ENCODE peak calls at places on chromosomes 6 and 20, in seven cellular contexts. O is prostate gland, L is transverse colon, Z is heart left ventricle, F is spleen, R is fibroblast of lung, C is uterus. S is an unnamed sample.
A peak's percentile ranks its signal among the peaks of the same experiment; 100 is the strongest.

GRCh38 chr6:131519670-131520436 is 53.2 kb upstream of the ARG1 start:
- DNase-seq in F (no peak), R (peak; percentile 51), Z (no peak), O (peak; percentile 27), L (peak; percentile 19), C (no peak), S (no peak)

GRCh38 chr6:34922177-34922663 is 33.2 kb downstream of the ANKS1A start:
- DNase-seq in F (no peak), R (peak; percentile 47), L (no peak), Z (no peak), C (no peak), O (no peak), S (no peak)

GRCh38 chr6:149335924-149336323 is 18.4 kb downstream of the TAB2 start:
- DNase-seq in O (no peak), R (peak; percentile 52), Z (no peak), C (no peak), F (no peak), L (no peak), S (no peak)

GRCh38 chr6:161353208-161353613 is 79.3 kb upstream of the AGPAT4 start:
- DNase-seq in R (peak; percentile 39), L (no peak), C (no peak), Z (no peak), F (no peak), O (no peak), S (no peak)

GRCh38 chr20:34074101-34074760 is 37.8 kb downstream of the EIF2S2 start:
- DNase-seq in L (no peak), O (no peak), Z (no peak), F (no peak), R (no peak), C (no peak), S (no peak)

GRCh38 chr6:135097172-135097571 is 42.5 kb upstream of the HBS1L start:
- DNase-seq in C (no peak), L (no peak), R (no peak), F (no peak), O (no peak), Z (no peak), S (no peak)

GRCh38 chr6:132391391-132392291 is 9.6 kb downstream of the MOXD1 start:
- DNase-seq in Z (peak; percentile 37), O (no peak), L (peak; percentile 20), F (no peak), R (peak; percentile 97), C (peak; percentile 39), S (peak; percentile 18)

GRCh38 chr6:157433678-157434081 is 52.7 kb downstream of the ZDHHC14 start:
- DNase-seq in F (no peak), O (no peak), L (no peak), Z (peak; percentile 72), R (no peak), C (no peak), S (no peak)

GRCh38 chr6:21098744-21099143 is 494.8 kb upstream of the SOX4 start:
- DNase-seq in L (no peak), F (no peak), C (no peak), Z (no peak), O (no peak), R (no peak), S (no peak)

GRCh38 chr20:62801284-62802010 is 3.2 kb upstream of the OGFR start:
- DNase-seq in O (no peak), L (no peak), F (no peak), Z (peak; percentile 58), C (no peak), R (no peak), S (no peak)

GRCh38 chr20:62989201-62989601 is 17.6 kb downstream of the BHLHE23 start:
- DNase-seq in C (no peak), O (no peak), R (no peak), F (no peak), Z (no peak), L (no peak), S (no peak)

GRCh38 chr6:26284537-26285142 is 80.4 kb upstream of the BTN3A2 start:
- DNase-seq in F (peak; percentile 92), Z (peak; percentile 56), C (peak; percentile 60), O (peak; percentile 58), R (peak; percentile 76), L (peak; percentile 69), S (peak; percentile 41)

GRCh38 chr20:41348430-41349172 is 8.0 kb downstream of the LPIN3 start:
- DNase-seq in F (no peak), O (no peak), L (no peak), C (no peak), Z (no peak), R (no peak), S (no peak)

GRCh38 chr6:137426007-137426689 is 68.0 kb downstream of the OLIG3 start:
- DNase-seq in L (no peak), R (no peak), O (no peak), F (no peak), Z (no peak), C (no peak), S (no peak)

GRCh38 chr20:36004045-36004444 is 35.7 kb downstream of the CNBD2 start:
- DNase-seq in C (no peak), L (no peak), F (no peak), R (no peak), O (no peak), Z (no peak), S (no peak)

GRCh38 chr6:2748183-2748582 is 2.5 kb downstream of the MYLK4 start:
- DNase-seq in L (no peak), O (no peak), F (no peak), Z (no peak), R (no peak), C (no peak), S (no peak)

GRCh38 chr20:63074631-63075030 is 67.9 kb upstream of the BHLHE23 start:
- DNase-seq in Z (no peak), C (no peak), R (no peak), L (no peak), O (no peak), F (peak; percentile 23), S (no peak)

GRCh38 chr20:48051810-48052491 is 266.7 kb upstream of the SULF2 start:
- DNase-seq in O (no peak), R (peak; percentile 56), Z (no peak), C (no peak), F (no peak), L (no peak), S (no peak)

GRCh38 chr20:39874049-39874893 is 814.8 kb downstream of the MAFB start:
- DNase-seq in R (peak; percentile 90), L (peak; percentile 72), Z (peak; percentile 79), O (peak; percentile 53), F (peak; percentile 80), C (peak; percentile 53), S (peak; percentile 58)

GRCh38 chr6:45616209-45616608 is 238.5 kb upstream of the SUPT3H start:
- DNase-seq in F (no peak), C (no peak), L (no peak), R (no peak), O (no peak), Z (no peak), S (no peak)

GRCh38 chr6:136077834-136078576 is 172.1 kb downstream of the MTFR2 start:
- DNase-seq in F (no peak), Z (no peak), L (no peak), C (no peak), O (no peak), R (peak; percentile 92), S (no peak)

GRCh38 chr20:56433221-56433879 is 21.3 kb downstream of the CASS4 start:
- DNase-seq in R (no peak), C (no peak), O (no peak), Z (no peak), L (no peak), F (no peak), S (no peak)

GRCh38 chr6:22657341-22657985 is 88.1 kb downstream of the HDGFL1 start:
- DNase-seq in Z (no peak), O (peak; percentile 22), C (no peak), F (no peak), L (no peak), R (no peak), S (no peak)

GRCh38 chr6:135251416-135251815 is 70.3 kb downstream of the MYB start:
- DNase-seq in R (no peak), L (peak; percentile 74), Z (no peak), C (no peak), O (no peak), F (no peak), S (no peak)

GRCh38 chr6:12709116-12709515 is 7.5 kb upstream of the PHACTR1 start:
- DNase-seq in R (no peak), O (no peak), C (no peak), L (no peak), Z (no peak), F (no peak), S (no peak)

GRCh38 chr20:2178328-2179232 is 77.0 kb downstream of the STK35 start:
- DNase-seq in L (no peak), O (peak; percentile 15), C (peak; percentile 48), Z (no peak), F (no peak), R (no peak), S (no peak)

DNA sequence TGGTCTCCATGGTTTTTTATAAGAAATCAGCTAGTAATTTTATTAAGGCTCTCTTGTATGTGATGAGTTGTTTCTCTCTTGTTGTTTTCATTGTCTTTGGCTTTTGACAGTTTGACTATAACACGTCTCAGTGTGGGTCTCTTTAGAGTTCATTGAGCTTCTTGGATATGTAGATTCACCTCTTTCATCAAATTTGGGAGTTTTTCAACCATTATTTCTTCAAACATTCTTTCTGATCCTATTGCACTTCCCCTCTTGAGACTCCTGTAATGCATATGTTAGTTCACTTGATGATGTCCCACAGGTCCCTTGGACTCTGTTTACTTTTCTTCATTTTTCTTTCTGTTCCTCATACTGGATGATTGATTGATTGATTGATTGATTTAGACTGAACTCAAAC is 7.0 kb upstream of the BAG2 start:
- DNase-seq in L (no peak), R (no peak), F (no peak), O (no peak), C (no peak), Z (no peak), S (no peak)
- H3K36me3 ChIP-seq in L (no peaks in the 10 kb centered on the region), R (no peaks in the 10 kb centered on the region), F (peaks cover 82% of the 10 kb centered on the region), O (no peaks in the 10 kb centered on the region), C (no peaks in the 10 kb centered on the region), Z (peaks cover 9% of the 10 kb centered on the region), S (peaks cover 54% of the 10 kb centered on the region)

GRCh38 chr6:166338854-166339253 is 3.5 kb downstream of the SFT2D1 start:
- DNase-seq in C (no peak), R (no peak), Z (no peak), O (no peak), L (no peak), F (no peak), S (no peak)
- TF ChIP-seq CTCF in C (no peak), R (no peak), Z (no peak), O (no peak), L (no peak), F (no peak), S (no peak)

GRCh38 chr6:41699063-41699462 is 36.3 kb downstream of the TFEB start:
- DNase-seq in L (no peak), Z (no peak), O (no peak), C (no peak), F (no peak), R (no peak), S (no peak)
- H3K4me1 ChIP-seq in L (no peaks in the 10 kb centered on the region), Z (peaks cover 60% of the 10 kb centered on the region), O (no peaks in the 10 kb centered on the region), C (no peaks in the 10 kb centered on the region), F (peaks cover 14% of the 10 kb centered on the region), R (peaks cover 4% of the 10 kb centered on the region), S (peaks cover 78% of the 10 kb centered on the region)

GRCh38 chr20:50583422-50584150 is 73.4 kb downstream of the PTPN1 start:
- DNase-seq in O (no peak), L (no peak), C (no peak), F (peak; percentile 38), Z (no peak), R (no peak), S (no peak)
- H3K36me3 ChIP-seq in O (peaks cover 4% of the 10 kb centered on the region), L (no peaks in the 10 kb centered on the region), C (no peaks in the 10 kb centered on the region), F (peaks cover 100% of the 10 kb centered on the region), Z (peaks cover 6% of the 10 kb centered on the region), R (peaks cover 24% of the 10 kb centered on the region), S (peaks cover 99% of the 10 kb centered on the region)

GRCh38 chr20:37529214-37529967 is 1.7 kb upstream of the BLCAP start:
- DNase-seq in F (peak; percentile 22), C (no peak), L (no peak), R (no peak), Z (no peak), O (no peak), S (no peak)
- TF ChIP-seq CTCF in F (no peak), C (no peak), L (no peak), R (no peak), Z (no peak), O (no peak), S (no peak)

S was measured in left ventricle myocardium inferior.